ENCODE peak calls at places on chromosomes 7 and 10, in nine cellular contexts. P, J, N, C, A, W, V, S and D are unnamed samples. For H3K36me3, the result is how much of the 10 kb centered on the place peaks cover.

GRCh38 chr7:157431173-157431950 is 94.6 kb downstream of the DNAJB6 start:
- DNase-seq in S (no peak), W (no peak), V (peak), J (no peak), A (no peak), P (no peak), N (no peak), C (no peak), D (peak)

GRCh38 chr7:39633563-39634550 is 10.5 kb downstream of the RALA start:
- DNase-seq in V (no peak), A (no peak), P (no peak), W (no peak), N (no peak), C (no peak), S (no peak), J (no peak), D (no peak)

GRCh38 chr10:122159159-122159970 is 111.7 kb upstream of the BTBD16 start:
- DNase-seq in V (no peak), N (no peak), S (peak), A (no peak), W (no peak), J (no peak), P (no peak), C (no peak), D (peak)

GRCh38 chr7:2612445-2613112 is 19.2 kb upstream of the TTYH3 start:
- DNase-seq in V (no peak), W (peak), S (no peak), N (no peak), A (no peak), J (peak), C (no peak), P (no peak), D (no peak)

GRCh38 chr7:155454183-155455112 is 3.5 kb upstream of the EN2 start:
- DNase-seq in V (no peak), J (no peak), W (no peak), C (no peak), A (no peak), S (no peak), P (no peak), N (no peak), D (peak)

GRCh38 chr7:84663224-84663623 is 468.6 kb upstream of the SEMA3A start:
- DNase-seq in A (no peak), P (no peak), W (no peak), J (no peak), S (peak), N (no peak), V (no peak), C (no peak), D (no peak)

GRCh38 chr7:112225006-112225405 is 18.5 kb downstream of the ZNF277 start:
- DNase-seq in P (no peak), W (no peak), V (no peak), J (no peak), N (no peak), C (no peak), A (no peak), S (no peak), D (no peak)

GRCh38 chr7:46871516-46871915 is 710.4 kb downstream of the TNS3 start:
- DNase-seq in P (no peak), S (no peak), N (no peak), W (no peak), V (no peak), A (no peak), C (no peak), J (no peak), D (no peak)

GRCh38 chr10:72720814-72721665 is 29.1 kb downstream of the MCU start:
- DNase-seq in V (no peak), J (no peak), S (peak), W (no peak), P (no peak), C (no peak), A (no peak), N (no peak), D (no peak)

GRCh38 chr10:110498982-110499795 is 1.5 kb downstream of the DUSP5 start:
- DNase-seq in W (peak), P (no peak), V (no peak), S (peak), A (no peak), J (peak), N (peak), C (peak), D (no peak)

GRCh38 chr10:10499839-10500238 is 517.8 kb upstream of the CELF2 start:
- DNase-seq in V (no peak), S (peak), J (no peak), A (no peak), P (no peak), W (no peak), C (no peak), N (no peak), D (no peak)

GRCh38 chr10:84097787-84098353 is 41.4 kb upstream of the GHITM start:
- DNase-seq in J (no peak), W (peak), V (no peak), S (peak), N (no peak), C (peak), A (no peak), P (no peak), D (no peak)

GRCh38 chr7:25496394-25497103 is 268.3 kb upstream of the NPVF start:
- DNase-seq in P (no peak), V (no peak), A (no peak), J (no peak), N (no peak), W (peak), S (no peak), C (no peak), D (no peak)

GRCh38 chr10:55550241-55550640 is 749.2 kb upstream of the PCDH15 start:
- DNase-seq in J (no peak), V (no peak), P (no peak), N (no peak), W (no peak), S (no peak), A (no peak), C (no peak), D (no peak)

GRCh38 chr7:72391821-72392377 is 20.2 kb downstream of the CALN1 start:
- DNase-seq in P (no peak), J (no peak), C (no peak), A (no peak), V (no peak), N (no peak), S (no peak), W (no peak), D (no peak)

GRCh38 chr7:95736635-95737034 is 35.7 kb upstream of the DYNC1I1 start:
- DNase-seq in W (no peak), C (no peak), P (no peak), V (no peak), A (peak), J (no peak), S (no peak), N (peak), D (no peak)

GRCh38 chr10:60139798-60140566 is 233.6 kb upstream of the CCDC6 start:
- DNase-seq in W (no peak), S (peak), A (no peak), J (no peak), P (peak), C (peak), V (no peak), N (no peak), D (no peak)

GRCh38 chr7:130483036-130483435 is 8.8 kb upstream of the MEST start:
- DNase-seq in J (no peak), C (no peak), A (no peak), S (no peak), N (no peak), P (no peak), W (no peak), V (no peak), D (no peak)

GRCh38 chr10:23373156-23373555 is 28.6 kb upstream of the C10orf67 start:
- DNase-seq in V (no peak), N (no peak), W (no peak), J (no peak), C (no peak), P (no peak), A (no peak), S (no peak), D (no peak)

GRCh38 chr10:124544711-124545110 is 83.1 kb downstream of the LHPP start:
- DNase-seq in S (no peak), J (no peak), A (no peak), C (no peak), W (peak), P (no peak), V (no peak), N (no peak), D (no peak)

GRCh38 chr10:54065106-54065505 is 735.9 kb downstream of the PCDH15 start:
- DNase-seq in S (no peak), P (no peak), A (no peak), J (no peak), C (no peak), N (no peak), W (no peak), V (no peak), D (no peak)

GRCh38 chr7:56174346-56175085 is 58.3 kb upstream of the NUPR2 start:
- DNase-seq in S (no peak), P (no peak), V (no peak), N (no peak), W (no peak), C (no peak), J (no peak), A (no peak), D (no peak)

GRCh38 chr7:126656165-126656564 is 596.6 kb downstream of the GRM8 start:
- DNase-seq in A (no peak), S (no peak), W (no peak), C (no peak), V (no peak), N (no peak), P (no peak), J (no peak), D (no peak)

GRCh38 chr7:44590910-44591309 is 8.9 kb upstream of the TMED4 start:
- DNase-seq in S (no peak), V (no peak), W (no peak), C (no peak), P (no peak), J (no peak), A (no peak), N (no peak), D (no peak)

GRCh38 chr7:10343108-10343507 is 630.6 kb upstream of the PHF14 start:
- DNase-seq in V (no peak), J (no peak), W (no peak), A (no peak), C (no peak), S (no peak), N (no peak), P (no peak), D (no peak)

GRCh38 chr10:87619705-87620104 is 40.0 kb upstream of the PAPSS2 start:
- DNase-seq in C (no peak), S (peak), V (peak), J (no peak), A (no peak), P (peak), N (no peak), W (no peak), D (peak)

GRCh38 chr10:13491747-13492360 is 37.0 kb downstream of the BEND7 start:
- DNase-seq in N (no peak), A (no peak), C (no peak), P (no peak), V (no peak), S (no peak), J (no peak), W (no peak), D (no peak)

GRCh38 chr7:137669706-137670105 is 177.1 kb downstream of the DGKI start:
- DNase-seq in C (no peak), S (peak), V (no peak), W (no peak), P (no peak), A (no peak), N (no peak), J (no peak), D (no peak)

GRCh38 chr10:95273393-95274312 is 17.1 kb downstream of the PDLIM1 start:
- DNase-seq in V (no peak), W (no peak), N (peak), A (no peak), C (no peak), S (peak), J (peak), P (peak), D (no peak)

GRCh38 chr10:9833871-9834454 is 1183.7 kb upstream of the CELF2 start:
- DNase-seq in W (no peak), P (no peak), A (no peak), J (no peak), S (no peak), C (no peak), V (no peak), N (no peak), D (no peak)

GRCh38 chr7:131015131-131015954 is 281.3 kb upstream of the KLF14 start:
- DNase-seq in W (no peak), J (no peak), S (peak), A (no peak), N (no peak), V (no peak), C (no peak), P (no peak), D (no peak)

GRCh38 chr7:107622937-107623336 is 37.7 kb upstream of the SLC26A4 start:
- DNase-seq in S (no peak), C (no peak), V (no peak), J (no peak), A (no peak), W (no peak), N (no peak), P (no peak), D (no peak)

GRCh38 chr7:21617916-21618390 is 75.1 kb downstream of the DNAH11 start:
- DNase-seq in A (peak), W (no peak), P (peak), S (peak), N (peak), J (peak), C (no peak), V (peak), D (no peak)

GRCh38 chr10:3785251-3785848 is 341 bp upstream of the KLF6 start:
- DNase-seq in S (peak), A (peak), C (peak), P (peak), J (peak), W (peak), N (peak), V (peak), D (peak)

GRCh38 chr7:106416430-106416829 is 131.6 kb upstream of the NAMPT start:
- DNase-seq in S (no peak), A (no peak), V (no peak), C (no peak), W (no peak), P (no peak), J (no peak), N (no peak), D (no peak)

GRCh38 chr7:98470131-98470985 is 69.5 kb upstream of the BAIAP2L1 start:
- DNase-seq in V (peak), A (peak), C (peak), W (no peak), J (peak), N (peak), S (no peak), P (no peak), D (peak)

GRCh38 chr7:65978891-65979582 is 3.0 kb downstream of the GUSB start:
- DNase-seq in J (no peak), N (no peak), S (no peak), W (no peak), P (no peak), A (no peak), V (peak), C (no peak), D (peak)

GRCh38 chr10:131980757-131981428 is 830 bp downstream of the BNIP3 start:
- DNase-seq in C (peak), A (peak), N (no peak), S (no peak), V (no peak), P (no peak), J (no peak), W (no peak), D (no peak)

GRCh38 chr10:113148899-113149298 is 198.9 kb downstream of the TCF7L2 start:
- DNase-seq in S (no peak), A (no peak), V (no peak), N (no peak), C (no peak), P (no peak), J (no peak), W (no peak), D (no peak)

GRCh38 chr10:113153493-113154127 is 203.6 kb downstream of the TCF7L2 start:
- DNase-seq in W (no peak), A (no peak), C (no peak), N (no peak), J (no peak), S (no peak), P (no peak), V (peak), D (no peak)

GRCh38 chr10:113151178-113151577 is 201.1 kb downstream of the TCF7L2 start:
- DNase-seq in A (no peak), V (no peak), C (no peak), W (no peak), P (no peak), J (no peak), N (no peak), S (no peak), D (no peak)
- H3K36me3 ChIP-seq in A (under half), V (half or more), C (half or more), W (under half), P (under half), J (under half), N (half or more), S (half or more), D (half or more)

GRCh38 chr7:143492799-143493568 is 15.3 kb downstream of the TAS2R41 start:
- DNase-seq in C (no peak), S (peak), W (no peak), V (no peak), A (no peak), J (no peak), P (no peak), N (no peak), D (no peak)

GRCh38 chr7:143493755-143494154 is 16.1 kb downstream of the TAS2R41 start:
- DNase-seq in S (no peak), C (no peak), W (no peak), A (no peak), V (no peak), N (no peak), P (no peak), J (no peak), D (no peak)

GRCh38 chr7:143495806-143496672 is 18.4 kb downstream of the TAS2R41 start:
- DNase-seq in S (no peak), V (no peak), J (no peak), A (no peak), W (no peak), N (no peak), P (no peak), C (no peak), D (no peak)

GRCh38 chr7:143492043-143492471 is 14.4 kb downstream of the TAS2R41 start:
- DNase-seq in N (no peak), J (no peak), V (no peak), C (no peak), A (no peak), S (peak), W (no peak), P (no peak), D (no peak)

DNA sequence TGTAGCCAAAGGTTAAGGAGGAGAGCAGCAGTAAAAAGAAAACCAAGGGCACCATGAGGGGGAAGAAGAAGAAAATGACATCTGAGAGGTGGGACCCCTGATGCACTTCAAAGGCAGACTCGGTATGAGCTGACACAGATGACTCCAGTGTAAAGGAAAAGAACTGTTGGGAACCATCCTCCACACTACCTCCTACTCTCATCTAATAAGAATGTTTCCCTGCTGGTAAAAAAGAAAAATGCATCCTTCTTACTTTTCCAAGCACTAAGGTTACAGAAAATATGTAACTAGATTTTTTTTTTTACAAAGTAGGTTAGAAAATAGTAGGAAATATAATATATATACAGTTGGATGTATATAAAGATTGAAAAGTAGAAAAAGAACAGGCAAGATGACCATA is 16.9 kb downstream of the TAS2R41 start:
- DNase-seq in V (no peak), J (no peak), A (no peak), P (no peak), S (peak), W (no peak), C (no peak), N (no peak), D (no peak)
- TF ChIP-seq CTCF in V (no peak), J (no peak), A (no peak), P (no peak), S (peak), W (no peak), C (no peak), N (no peak), D (no peak)

DNA sequence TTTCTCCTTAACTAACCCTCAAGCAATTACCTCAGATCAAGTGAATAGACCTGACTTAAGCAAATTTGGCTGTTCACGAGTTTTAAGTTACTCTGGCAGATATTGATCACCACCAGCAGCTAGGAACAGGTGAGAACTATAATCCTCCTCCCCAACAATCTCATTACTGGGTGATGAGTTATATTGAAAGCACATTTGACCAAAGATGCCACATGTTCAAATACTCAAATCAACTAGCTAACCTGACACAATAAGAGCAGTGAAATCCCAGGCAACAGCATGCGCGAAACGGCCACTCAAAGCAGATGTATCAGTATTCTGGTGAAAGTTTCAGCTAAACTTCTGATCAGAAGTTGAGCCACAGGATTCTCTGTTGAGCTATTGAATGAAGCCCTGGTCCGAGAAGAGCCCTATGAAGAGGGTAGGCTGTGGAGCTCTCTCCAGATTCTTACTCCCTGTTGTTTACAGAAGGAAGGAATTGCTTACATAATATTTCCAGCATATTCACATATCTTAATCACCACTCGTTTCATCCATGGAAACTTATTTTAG is 52.6 kb downstream of the CAV1 start:
- DNase-seq in A (no peak), N (no peak), S (peak), V (no peak), P (no peak), C (no peak), W (no peak), J (no peak), D (no peak)
- H3K4me3 ChIP-seq in A (no peak), N (no peak), S (no peak), V (no peak), P (no peak), C (no peak), W (no peak), J (no peak), D (no peak)

DNA sequence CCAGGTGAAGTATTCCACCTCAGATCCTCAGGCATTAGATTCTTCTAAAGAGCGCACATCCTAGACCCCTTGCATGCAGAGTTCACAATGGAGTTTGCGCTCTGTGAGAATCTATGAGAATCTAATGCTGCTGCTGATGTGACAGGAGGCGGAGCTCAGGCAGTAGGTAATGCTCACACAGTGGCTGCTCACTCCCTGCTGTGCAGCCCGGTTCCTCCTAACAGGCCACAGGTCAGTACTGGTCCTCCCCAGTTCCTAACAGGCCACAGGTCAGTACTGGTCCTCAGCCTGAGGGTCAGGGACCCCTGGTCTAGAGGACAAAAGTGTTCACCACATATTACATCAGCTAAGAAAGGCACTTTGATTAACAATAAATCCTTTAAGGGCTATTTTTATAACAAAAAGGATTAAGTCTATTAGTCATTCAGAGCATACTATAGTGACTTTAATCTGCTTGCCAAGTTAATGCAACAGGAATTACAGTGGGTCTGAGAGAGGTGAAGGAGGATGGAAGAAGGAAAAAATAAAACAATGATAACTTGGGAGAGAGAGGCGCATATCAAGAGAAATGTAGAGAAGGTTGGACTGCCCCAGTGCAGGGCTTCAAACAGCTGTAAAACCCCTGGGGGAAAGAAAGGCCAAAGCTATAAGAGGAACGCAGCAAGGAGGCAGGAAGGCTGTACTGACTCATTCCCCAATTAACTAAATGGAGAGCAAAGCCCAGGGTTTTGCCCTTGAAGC is 49.2 kb downstream of the CUL2 start:
- DNase-seq in P (no peak), C (no peak), W (no peak), N (no peak), S (peak), J (no peak), V (no peak), A (no peak), D (no peak)
- H3K36me3 ChIP-seq in P (under half), C (under half), W (half or more), N (half or more), S (under half), J (under half), V (half or more), A (under half), D (half or more)

DNA sequence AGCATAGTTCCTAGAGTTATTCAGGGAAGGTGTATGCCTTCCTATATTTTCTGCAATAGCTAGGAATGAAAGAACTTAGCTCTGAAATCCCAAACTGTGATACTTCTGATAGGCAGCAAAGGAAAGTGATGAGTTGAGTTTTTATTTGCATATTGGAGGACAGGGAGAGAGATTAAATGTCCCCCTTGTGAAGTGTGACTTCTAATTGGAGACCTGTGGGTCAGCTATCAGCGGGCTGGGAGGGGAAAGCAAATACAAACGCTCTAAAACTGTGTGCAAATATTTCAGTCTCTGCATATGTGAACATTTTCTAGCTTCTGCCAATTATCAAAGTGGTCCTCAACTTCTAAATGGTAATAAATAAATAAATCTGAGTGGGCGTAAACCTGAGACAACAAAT is 203.3 kb downstream of the CACNB2 start:
- DNase-seq in W (no peak), A (no peak), V (no peak), C (no peak), S (no peak), N (no peak), P (no peak), J (no peak), D (no peak)
- TF ChIP-seq CTCF in W (no peak), A (no peak), V (no peak), C (no peak), S (no peak), N (no peak), P (no peak), J (no peak), D (no peak)